ENCODE peak calls at places on chromosomes 4 and X, in eight cellular contexts. Y is suprapubic skin, L is esophagus muscularis mucosa, E is sigmoid colon, B is IMR-90, P is A549, W is stomach, O is esophagus squamous epithelium. X is an unnamed sample.

GRCh38 chr4:53786632-53787031 is 195.3 kb upstream of the LNX1 start:
- DNase-seq in Y (no peak), L (peak), E (peak), B (peak), P (no peak), W (no peak), O (no peak), X (no peak)

GRCh38 chr4:1872918-1873269 is 1.7 kb downstream of the NSD2 start:
- DNase-seq in Y (no peak), L (no peak), E (no peak), B (peak), P (no peak), W (no peak), O (no peak), X (no peak)

GRCh38 chr4:145099653-145100052 is 1.5 kb downstream of the ABCE1 start:
- DNase-seq in Y (no peak), L (no peak), E (no peak), B (peak), P (no peak), W (no peak), O (no peak), X (no peak)

GRCh38 chrX:27565992-27566391 is 24.2 kb upstream of the DCAF8L2 start:
- DNase-seq in Y (no peak), L (no peak), E (no peak), B (peak), P (no peak), W (no peak), O (no peak), X (no peak)

GRCh38 chrX:154325541-154325940 is 29.9 kb downstream of the TKTL1 start:
- DNase-seq in Y (no peak), L (no peak), E (no peak), B (peak), P (no peak), W (no peak), O (no peak), X (no peak)

GRCh38 chrX:24242649-24243556 is 71.0 kb downstream of the SUPT20HL2 start:
- DNase-seq in Y (peak), L (no peak), E (peak), B (peak), P (peak), W (peak), O (peak), X (no peak)

GRCh38 chr4:113272523-113272922 is 223.1 kb downstream of the ANK2 start:
- DNase-seq in Y (no peak), L (no peak), E (no peak), B (no peak), P (no peak), W (no peak), O (no peak), X (no peak)

GRCh38 chrX:152915541-152916241 is 17.8 kb downstream of the ZNF185 start:
- DNase-seq in Y (no peak), L (no peak), E (no peak), B (peak), P (peak), W (no peak), O (no peak), X (no peak)

GRCh38 chr4:77710125-77710524 is 104.5 kb downstream of the CXCL13 start:
- DNase-seq in Y (no peak), L (no peak), E (no peak), B (no peak), P (no peak), W (no peak), O (no peak), X (no peak)

GRCh38 chrX:120308959-120309872 is 2.0 kb downstream of the TMEM255A start:
- DNase-seq in Y (peak), L (peak), E (peak), B (peak), P (peak), W (peak), O (peak), X (peak)

GRCh38 chrX:48890934-48891401 is 6.6 kb downstream of the TIMM17B start:
- DNase-seq in Y (peak), L (no peak), E (no peak), B (no peak), P (no peak), W (no peak), O (no peak), X (peak)

GRCh38 chr4:33482773-33483172 is 2761.5 kb downstream of the ARAP2 start:
- DNase-seq in Y (no peak), L (no peak), E (no peak), B (no peak), P (no peak), W (peak), O (no peak), X (no peak)

GRCh38 chr4:4637710-4638109 is 95.9 kb upstream of the STX18 start:
- DNase-seq in Y (no peak), L (no peak), E (no peak), B (no peak), P (no peak), W (no peak), O (no peak), X (no peak)

DNA sequence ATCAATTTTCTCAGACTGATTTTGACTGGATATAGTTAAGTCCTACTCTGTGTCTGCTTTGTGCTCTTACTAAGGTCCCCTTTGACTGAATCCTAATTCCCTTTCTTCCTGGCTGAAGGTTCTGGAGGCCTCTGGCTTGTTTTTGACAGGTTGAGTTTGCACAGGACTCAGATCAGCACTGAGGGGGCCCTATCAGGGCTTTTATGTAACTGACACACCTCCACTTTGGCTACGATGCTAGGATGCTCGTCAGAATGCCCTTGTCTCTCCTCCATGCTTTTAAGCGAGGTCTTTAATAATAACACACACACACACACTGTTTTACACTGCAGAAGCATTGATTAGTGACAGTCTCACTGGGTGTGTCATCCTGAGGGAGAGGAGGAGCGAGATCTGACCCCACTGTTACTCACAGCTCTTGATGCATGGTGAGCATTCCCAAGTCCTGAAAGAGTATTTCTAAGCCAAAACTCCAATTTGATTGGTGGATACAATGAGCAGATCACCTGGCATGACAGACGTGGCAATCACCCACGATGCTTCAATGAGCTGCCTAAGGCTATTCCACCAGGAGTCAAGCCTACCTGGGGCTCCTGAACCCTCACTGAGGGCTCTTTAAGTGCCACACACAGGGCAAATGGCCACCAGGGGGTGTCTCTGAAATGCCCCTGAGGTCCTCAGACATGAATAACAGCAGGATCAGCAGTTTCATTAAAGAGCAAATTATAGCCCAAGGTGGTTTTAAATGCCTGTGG is 130.4 kb upstream of the CPEB2 start:
- DNase-seq in Y (no peak), L (no peak), E (no peak), B (no peak), P (peak), W (peak), O (no peak), X (no peak)
- TF ChIP-seq POLR2A in Y (no peak), L (no peak), E (no peak), B (no peak), P (no peak), W (no peak), O (no peak), X (no peak)

DNA sequence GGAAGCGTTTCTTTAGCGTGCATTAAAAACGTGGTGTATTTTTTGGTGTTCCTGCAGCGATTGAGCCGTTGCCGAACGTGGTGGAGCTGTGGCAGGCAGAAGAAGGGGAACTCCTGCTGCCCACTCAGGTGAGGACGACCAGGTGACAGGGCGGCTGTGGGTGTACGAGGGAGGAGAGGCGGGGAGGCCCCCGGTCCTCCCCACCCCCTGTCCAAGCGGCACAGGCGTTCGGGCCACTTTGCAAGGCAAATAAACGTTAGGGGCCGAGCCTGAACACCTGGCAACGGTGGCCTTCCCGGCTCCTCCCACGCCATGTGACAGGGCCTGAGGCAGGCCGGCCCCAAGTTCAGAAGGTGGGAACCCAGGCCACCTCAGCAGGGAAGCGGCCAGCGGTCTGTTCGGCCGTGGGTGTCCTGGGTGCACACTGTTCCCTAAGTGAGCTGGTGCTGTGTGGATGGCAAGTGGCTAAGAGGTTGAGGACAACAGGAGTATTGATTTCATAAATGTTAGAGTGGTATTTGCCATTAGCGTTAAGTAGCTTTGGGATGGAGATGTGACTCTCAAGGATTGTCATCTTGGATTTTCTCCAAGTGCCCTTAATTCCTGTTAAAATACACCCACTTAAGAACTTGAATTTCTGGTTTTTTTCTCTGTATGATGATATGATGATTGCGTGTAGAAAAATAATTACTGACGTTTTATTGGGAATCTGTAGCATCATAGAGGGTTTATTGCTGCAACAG is 1.2 kb downstream of the TMEM131L start:
- DNase-seq in Y (no peak), L (no peak), E (peak), B (no peak), P (no peak), W (peak), O (peak), X (peak)
- TF ChIP-seq POLR2A in Y (no peak), L (no peak), E (no peak), B (no peak), P (no peak), W (no peak), O (no peak), X (peak)

DNA sequence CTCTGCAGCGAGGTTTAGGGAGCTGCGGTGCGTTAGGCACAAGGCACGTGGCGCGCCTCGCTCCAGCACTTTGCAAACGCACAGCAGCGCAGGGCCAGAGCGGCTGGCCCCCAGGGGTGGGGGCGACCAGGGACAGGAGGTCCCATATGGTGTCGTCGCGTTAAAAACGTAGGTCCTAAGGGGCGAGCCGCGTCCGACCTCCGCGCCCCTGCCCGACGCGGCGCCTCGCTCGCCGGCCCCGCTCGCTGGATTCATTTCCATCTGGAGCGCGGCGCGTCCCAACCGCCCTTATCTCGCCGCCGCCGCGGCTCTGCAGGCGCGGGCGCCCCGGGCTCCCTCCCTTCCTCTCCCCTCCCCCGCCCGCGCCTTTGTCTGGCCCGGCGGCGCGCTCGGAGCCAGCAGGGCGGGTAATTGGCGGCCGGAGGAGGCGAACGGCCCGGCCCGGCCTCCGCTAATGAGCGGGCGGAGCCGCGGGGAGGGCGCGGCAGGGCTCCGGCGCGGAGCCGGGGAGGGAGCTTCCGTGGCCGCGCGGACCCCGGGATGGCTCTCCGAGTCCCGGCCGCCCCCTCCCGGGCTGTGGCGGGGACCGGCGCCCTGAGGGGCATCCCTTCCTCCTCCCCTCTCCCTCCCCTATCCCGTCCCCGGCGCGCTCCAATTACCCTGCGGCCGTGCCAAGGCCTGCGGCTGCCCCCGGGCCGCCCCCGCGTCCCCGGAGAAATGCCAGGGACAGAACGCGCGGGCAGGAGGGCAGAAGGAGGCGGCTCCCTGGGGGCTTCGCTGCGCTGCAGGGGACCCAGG is 409.0 kb downstream of the BCOR start:
- DNase-seq in Y (no peak), L (no peak), E (peak), B (peak), P (peak), W (peak), O (no peak), X (peak)
- TF ChIP-seq POLR2A in Y (no peak), L (no peak), E (no peak), B (no peak), P (peak), W (no peak), O (no peak), X (no peak)

GRCh38 chr4:141646969-141647368 is 10.6 kb downstream of the IL15 start:
- DNase-seq in Y (no peak), L (no peak), E (no peak), B (peak), P (no peak), W (no peak), O (no peak), X (no peak)

GRCh38 chr4:141643557-141643956 is 7.2 kb downstream of the IL15 start:
- DNase-seq in Y (no peak), L (no peak), E (no peak), B (peak), P (peak), W (no peak), O (no peak), X (no peak)

GRCh38 chr4:141645611-141646340 is 9.4 kb downstream of the IL15 start:
- DNase-seq in Y (no peak), L (no peak), E (no peak), B (peak), P (peak), W (no peak), O (no peak), X (no peak)

GRCh38 chr4:141652161-141652778 is 15.9 kb downstream of the IL15 start:
- DNase-seq in Y (no peak), L (no peak), E (no peak), B (peak), P (no peak), W (no peak), O (no peak), X (no peak)

GRCh38 chr4:141647982-141648381 is 11.6 kb downstream of the IL15 start:
- DNase-seq in Y (no peak), L (no peak), E (no peak), B (no peak), P (no peak), W (no peak), O (no peak), X (no peak)
- TF ChIP-seq POLR2A in Y (no peak), L (no peak), E (no peak), B (no peak), P (no peak), W (no peak), O (no peak), X (no peak)

X was measured in upper lobe of left lung.